ENCODE peak calls at places on chromosome 21, in five cellular contexts. K, D, V, E and P are unnamed samples.

GRCh38 chr21:43279578-43279894 is 110.7 kb downstream of the CRYAA start:
- DNase-seq in K (no peak), D (no peak), E (peak; percentile 2), V (no peak), P (no peak)

GRCh38 chr21:25670726-25671125 is 31.7 kb downstream of the JAM2 start:
- DNase-seq in V (peak; percentile 37), D (no peak), K (peak; percentile 5), E (no peak), P (no peak)

GRCh38 chr21:16587141-16587570 is 857.4 kb downstream of the USP25 start:
- DNase-seq in D (peak; percentile 80), K (peak; percentile 82), V (no peak), E (peak; percentile 53), P (no peak)

GRCh38 chr21:14206222-14206621 is 4.5 kb downstream of the LIPI start:
- DNase-seq in V (no peak), D (no peak), E (no peak), K (no peak), P (no peak)

GRCh38 chr21:16028163-16028562 is 298.4 kb downstream of the USP25 start:
- DNase-seq in D (no peak), E (no peak), V (no peak), K (no peak), P (no peak)

GRCh38 chr21:17709266-17709611 is 96.5 kb upstream of the BTG3 start:
- DNase-seq in K (no peak), V (no peak), E (no peak), D (peak; percentile 85), P (peak; percentile 46)

GRCh38 chr21:39659070-39659815 is 46.5 kb downstream of the B3GALT5 start:
- DNase-seq in K (no peak), D (peak; percentile 82), E (no peak), V (no peak), P (no peak)

GRCh38 chr21:16891821-16892220 is 621.0 kb upstream of the CXADR start:
- DNase-seq in E (no peak), K (peak; percentile 78), D (no peak), V (peak; percentile 9), P (no peak)

GRCh38 chr21:14699433-14700410 is 153.6 kb upstream of the SAMSN1 start:
- DNase-seq in E (no peak), D (no peak), V (no peak), K (no peak), P (no peak)

GRCh38 chr21:38223893-38224540 is 32.8 kb upstream of the KCNJ15 start:
- DNase-seq in K (peak; percentile 59), V (no peak), E (no peak), D (no peak), P (no peak)

GRCh38 chr21:46634966-46635323 is 529 bp upstream of the PRMT2 start:
- DNase-seq in V (peak; percentile 66), E (no peak), K (peak; percentile 90), D (peak; percentile 67), P (peak; percentile 39)

GRCh38 chr21:23402929-23403520 is 2204.3 kb downstream of the MRPL39 start:
- DNase-seq in D (no peak), E (no peak), V (no peak), K (no peak), P (no peak)

GRCh38 chr21:40386301-40386911 is 460.6 kb downstream of the DSCAM start:
- DNase-seq in E (peak; percentile 32), K (peak; percentile 9), V (no peak), D (peak; percentile 86), P (no peak)

GRCh38 chr21:43818685-43819084 is 29.3 kb downstream of the RRP1 start:
- DNase-seq in D (no peak), E (no peak), K (no peak), V (no peak), P (no peak)

GRCh38 chr21:16115461-16115860 is 385.7 kb downstream of the USP25 start:
- DNase-seq in D (no peak), V (no peak), K (no peak), E (no peak), P (no peak)

GRCh38 chr21:34795152-34796141 is 126.7 kb downstream of the CLIC6 start:
- DNase-seq in E (no peak), D (no peak), K (peak; percentile 68), V (no peak), P (no peak)
- TF ChIP-seq CTCF in E (peak; percentile 14), D (no peak), K (peak; percentile 32), V (no peak), P (no peak)

GRCh38 chr21:36704281-36704957 is 5.5 kb downstream of the SIM2 start:
- DNase-seq in K (no peak), E (no peak), D (no peak), V (no peak), P (peak; percentile 39)

GRCh38 chr21:36706951-36707762 is 8.2 kb downstream of the SIM2 start:
- DNase-seq in D (no peak), E (no peak), K (no peak), V (no peak), P (peak; percentile 43)

GRCh38 chr21:36706482-36706852 is 7.6 kb downstream of the SIM2 start:
- DNase-seq in K (no peak), E (no peak), V (no peak), D (no peak), P (no peak)

GRCh38 chr21:36704958-36705678 is 6.2 kb downstream of the SIM2 start:
- DNase-seq in K (no peak), E (no peak), D (no peak), V (no peak), P (no peak)

DNA sequence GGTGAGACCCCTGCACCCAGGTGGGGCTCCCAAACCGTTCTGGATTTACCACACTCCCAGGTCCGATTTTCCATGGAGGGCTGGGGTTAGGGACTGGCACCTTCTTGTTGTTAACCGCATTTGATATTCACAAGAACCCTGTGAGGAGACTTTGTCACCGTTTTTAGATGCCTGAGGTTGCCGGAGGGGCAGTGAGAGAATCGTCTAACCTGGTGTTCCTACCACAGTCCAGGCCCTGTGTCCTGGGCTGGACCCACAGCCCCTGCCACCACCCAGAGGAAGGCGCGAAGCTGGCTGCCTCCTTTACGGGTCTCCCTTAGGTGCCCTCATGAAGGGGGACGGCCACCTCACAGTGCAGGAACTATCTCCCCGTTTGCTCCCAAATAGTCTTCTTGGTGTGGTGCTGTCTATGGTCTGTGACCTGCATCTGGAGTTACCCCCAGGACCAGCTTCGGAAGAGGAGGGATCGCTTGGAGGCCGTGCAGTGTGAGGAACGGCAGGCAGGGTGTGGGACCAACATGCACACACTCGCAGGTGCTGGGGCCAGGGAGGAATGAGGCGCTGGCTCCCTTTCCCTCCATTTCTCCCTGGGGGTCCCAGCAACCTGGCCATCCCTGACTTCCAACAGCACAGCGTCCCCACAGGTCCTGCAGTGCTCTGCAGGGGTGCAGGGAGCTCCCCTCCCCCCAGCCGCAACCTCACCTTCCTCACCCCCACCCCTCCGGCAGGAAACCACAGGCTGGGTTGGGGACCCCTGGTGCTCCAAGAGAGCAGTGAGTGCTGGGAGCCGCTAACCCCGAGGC is 7.0 kb downstream of the SIM2 start:
- DNase-seq in D (no peak), V (no peak), K (no peak), E (no peak), P (no peak)
- TF ChIP-seq CTCF in D (peak; percentile 23), V (no peak), K (peak; percentile 14), E (no peak), P (no peak)

GRCh38 chr21:20737227-20737626 is 261.0 kb upstream of the NCAM2 start:
- DNase-seq in V (no peak), E (no peak), K (no peak), D (no peak), P (no peak)

GRCh38 chr21:20741445-20741844 is 256.8 kb upstream of the NCAM2 start:
- DNase-seq in K (no peak), D (no peak), V (no peak), E (no peak), P (no peak)

GRCh38 chr21:20739421-20739820 is 258.8 kb upstream of the NCAM2 start:
- DNase-seq in V (peak; percentile 2), E (no peak), D (peak; percentile 13), K (no peak), P (no peak)
- TF ChIP-seq CTCF in V (peak; percentile 31), E (no peak), D (peak; percentile 30), K (no peak), P (no peak)

GRCh38 chr21:45319461-45320211 is 31.9 kb upstream of the POFUT2 start:
- DNase-seq in E (peak; percentile 62), V (no peak), K (peak; percentile 63), D (no peak), P (no peak)
- TF ChIP-seq CTCF in E (no peak), V (no peak), K (no peak), D (no peak), P (no peak)

DNA sequence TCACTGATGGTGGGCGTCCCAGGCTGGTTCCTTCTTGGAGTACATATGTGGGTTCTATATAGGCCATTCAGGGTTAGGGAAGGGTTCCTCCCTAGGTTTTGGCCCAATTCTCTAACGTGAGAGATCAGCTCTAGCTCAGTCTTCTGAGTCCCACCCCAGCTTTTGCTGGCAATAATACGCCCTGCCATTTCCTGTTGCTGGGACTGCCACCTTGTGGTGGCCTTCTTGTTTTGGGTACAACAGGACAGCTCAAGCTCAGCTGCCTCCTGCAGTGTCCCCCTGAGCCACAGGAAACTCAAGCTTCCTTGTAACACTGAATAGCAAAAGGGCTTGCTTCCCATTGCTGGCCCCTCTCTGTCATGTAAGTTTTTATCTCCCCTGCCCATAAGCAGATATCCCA is 77.8 kb downstream of the BACH1 start:
- DNase-seq in V (peak; percentile 6), E (no peak), D (peak; percentile 35), K (no peak), P (peak; percentile 66)
- TF ChIP-seq CTCF in V (peak; percentile 55), E (peak; percentile 45), D (peak; percentile 52), K (peak; percentile 35), P (peak; percentile 66)

DNA sequence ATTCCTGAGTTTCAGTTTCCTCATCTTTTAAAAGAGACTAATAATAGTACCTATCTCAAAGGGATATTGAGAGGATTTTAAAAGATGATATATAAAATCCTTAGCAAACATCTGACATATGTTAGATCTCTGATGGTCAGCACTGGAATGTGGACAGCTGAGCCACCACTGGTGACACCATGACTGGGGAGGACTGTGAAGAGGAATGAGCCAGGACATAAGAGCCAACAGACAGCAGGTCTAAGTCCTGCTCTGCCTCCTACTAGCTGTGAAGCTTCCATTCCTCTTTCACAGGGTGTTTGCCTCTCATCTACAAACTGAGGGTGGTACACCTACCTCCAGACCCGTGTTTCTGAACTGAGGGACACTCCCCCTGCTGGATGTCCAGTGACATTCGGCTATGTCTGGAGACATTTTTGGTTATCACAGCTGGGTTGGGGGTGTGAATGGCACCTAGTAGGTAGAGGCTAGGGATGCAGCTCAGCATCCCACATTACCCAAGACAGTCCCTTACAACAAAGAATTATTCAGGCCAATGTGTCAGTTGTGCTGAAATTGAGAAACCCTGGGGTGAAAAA is 109.1 kb upstream of the OLIG2 start:
- DNase-seq in E (no peak), K (no peak), D (peak; percentile 37), V (no peak), P (no peak)
- TF ChIP-seq CTCF in E (no peak), K (peak; percentile 29), D (peak; percentile 66), V (peak; percentile 40), P (no peak)

GRCh38 chr21:41767606-41768370 is 936 bp upstream of the RIPK4 start:
- DNase-seq in E (no peak), D (no peak), K (no peak), V (no peak), P (no peak)

GRCh38 chr21:41769933-41770332 is 3.1 kb upstream of the RIPK4 start:
- DNase-seq in D (no peak), E (no peak), V (no peak), K (no peak), P (no peak)

GRCh38 chr21:41769521-41769920 is 2.7 kb upstream of the RIPK4 start:
- DNase-seq in V (no peak), D (no peak), E (no peak), K (no peak), P (no peak)

GRCh38 chr21:41769106-41769505 is 2.3 kb upstream of the RIPK4 start:
- DNase-seq in E (no peak), V (no peak), K (no peak), D (no peak), P (no peak)

GRCh38 chr21:41768371-41769042 is 1.7 kb upstream of the RIPK4 start:
- DNase-seq in E (no peak), K (peak; percentile 56), D (no peak), V (no peak), P (no peak)
- TF ChIP-seq CTCF in E (no peak), K (peak; percentile 56), D (peak; percentile 13), V (peak; percentile 52), P (no peak)